ENCODE peak calls at places on chromosomes 12 and 14, in six cellular contexts. P, Q, F, Z, G and M are unnamed samples.

GRCh38 chr14:91349481-91350074 is 68.0 kb downstream of the CCDC88C start:
- DNase-seq in P (no peak), Q (no peak), F (no peak), Z (no peak), G (no peak), M (no peak)

GRCh38 chr14:68939893-68940613 is 39.0 kb downstream of the ACTN1 start:
- DNase-seq in P (no peak), Q (peak), F (peak), Z (peak), G (peak), M (peak)

GRCh38 chr12:106227641-106228319 is 20.0 kb downstream of the CKAP4 start:
- DNase-seq in P (no peak), Q (no peak), F (peak), Z (no peak), G (no peak), M (no peak)

GRCh38 chr12:132593938-132594358 is 16.4 kb downstream of the LRCOL1 start:
- DNase-seq in P (peak), Q (peak), F (peak), Z (peak), G (peak), M (peak)

GRCh38 chr12:120399531-120399930 is 30.6 kb upstream of the MSI1 start:
- DNase-seq in P (no peak), Q (peak), F (peak), Z (no peak), G (no peak), M (peak)

GRCh38 chr12:57627504-57628279 is 5.3 kb downstream of the B4GALNT1 start:
- DNase-seq in P (no peak), Q (no peak), F (no peak), Z (no peak), G (no peak), M (no peak)

GRCh38 chr12:48998497-48999353 is 450 bp downstream of the DDN start:
- DNase-seq in P (no peak), Q (peak), F (no peak), Z (no peak), G (no peak), M (no peak)

GRCh38 chr12:56122637-56123036 is 4.6 kb downstream of the ZC3H10 start:
- DNase-seq in P (peak), Q (no peak), F (peak), Z (no peak), G (no peak), M (no peak)

GRCh38 chr12:16602412-16602811 is 3.5 kb downstream of the LMO3 start:
- DNase-seq in P (no peak), Q (no peak), F (no peak), Z (no peak), G (no peak), M (no peak)

GRCh38 chr12:39176376-39176775 is 266.5 kb downstream of the KIF21A start:
- DNase-seq in P (no peak), Q (no peak), F (no peak), Z (no peak), G (no peak), M (no peak)

GRCh38 chr12:39972119-39972518 is 133.8 kb downstream of the SLC2A13 start:
- DNase-seq in P (no peak), Q (peak), F (peak), Z (peak), G (no peak), M (no peak)

GRCh38 chr12:17197971-17198370 is 592.0 kb upstream of the LMO3 start:
- DNase-seq in P (no peak), Q (no peak), F (no peak), Z (no peak), G (no peak), M (no peak)

GRCh38 chr14:30855345-30856037 is 18.9 kb upstream of the COCH start:
- DNase-seq in P (no peak), Q (no peak), F (no peak), Z (no peak), G (no peak), M (no peak)

GRCh38 chr14:54691525-54692260 is 124.8 kb downstream of the SAMD4A start:
- DNase-seq in P (peak), Q (peak), F (peak), Z (peak), G (no peak), M (peak)

GRCh38 chr12:47277972-47278448 is 198.3 kb upstream of the AMIGO2 start:
- DNase-seq in P (no peak), Q (peak), F (peak), Z (peak), G (peak), M (peak)

GRCh38 chr12:117805865-117806264 is 162.9 kb downstream of the KSR2 start:
- DNase-seq in P (no peak), Q (no peak), F (peak), Z (no peak), G (no peak), M (no peak)

GRCh38 chr14:21093769-21094681 is 4.4 kb downstream of the ZNF219 start:
- DNase-seq in P (no peak), Q (no peak), F (no peak), Z (peak), G (no peak), M (no peak)

GRCh38 chr14:90699016-90699415 is 117.2 kb downstream of the TTC7B start:
- DNase-seq in P (no peak), Q (no peak), F (no peak), Z (no peak), G (no peak), M (no peak)

GRCh38 chr14:31070431-31070830 is 44.3 kb upstream of the STRN3 start:
- DNase-seq in P (no peak), Q (peak), F (peak), Z (no peak), G (peak), M (peak)

GRCh38 chr12:77382096-77382742 is 316.9 kb upstream of the E2F7 start:
- DNase-seq in P (no peak), Q (no peak), F (peak), Z (no peak), G (no peak), M (no peak)

GRCh38 chr14:74400328-74400727 is 25.7 kb downstream of the SYNDIG1L start:
- DNase-seq in P (no peak), Q (peak), F (no peak), Z (peak), G (no peak), M (no peak)

GRCh38 chr12:66035289-66035961 is 95.1 kb downstream of the LLPH start:
- DNase-seq in P (no peak), Q (peak), F (peak), Z (peak), G (no peak), M (peak)

GRCh38 chr12:113214938-113215400 is 6.3 kb upstream of the TPCN1 start:
- DNase-seq in P (no peak), Q (peak), F (peak), Z (no peak), G (peak), M (peak)

GRCh38 chr14:91098591-91098990 is 15.3 kb upstream of the DGLUCY start:
- DNase-seq in P (no peak), Q (peak), F (no peak), Z (no peak), G (no peak), M (no peak)

GRCh38 chr14:43956741-43957140 is 550.3 kb downstream of the FSCB start:
- DNase-seq in P (no peak), Q (no peak), F (no peak), Z (no peak), G (no peak), M (no peak)

GRCh38 chr12:92745874-92746553 is 43.2 kb downstream of the PLEKHG7 start:
- DNase-seq in P (no peak), Q (peak), F (peak), Z (peak), G (peak), M (peak)

GRCh38 chr12:22543246-22544037 is 900 bp downstream of the C2CD5 start:
- DNase-seq in P (peak), Q (no peak), F (peak), Z (no peak), G (no peak), M (peak)

GRCh38 chr12:106045251-106045674 is 93.5 kb downstream of the NUAK1 start:
- DNase-seq in P (no peak), Q (peak), F (no peak), Z (peak), G (no peak), M (no peak)

GRCh38 chr12:100716949-100717732 is 77.4 kb upstream of the ANO4 start:
- DNase-seq in P (no peak), Q (peak), F (peak), Z (peak), G (no peak), M (peak)

GRCh38 chr12:89258240-89258969 is 93.9 kb downstream of the DUSP6 start:
- DNase-seq in P (no peak), Q (no peak), F (no peak), Z (no peak), G (no peak), M (no peak)

GRCh38 chr14:50622978-50623377 is 45.1 kb downstream of the SAV1 start:
- DNase-seq in P (no peak), Q (no peak), F (peak), Z (no peak), G (peak), M (no peak)

GRCh38 chr12:120115066-120115465 is 1.5 kb downstream of the RAB35 start:
- DNase-seq in P (no peak), Q (no peak), F (peak), Z (no peak), G (no peak), M (peak)

GRCh38 chr12:1644113-1644512 is 15.1 kb downstream of the WNT5B start:
- DNase-seq in P (no peak), Q (no peak), F (no peak), Z (no peak), G (no peak), M (no peak)

GRCh38 chr12:128267246-128267622 is 264 bp downstream of the TMEM132C start:
- DNase-seq in P (no peak), Q (no peak), F (no peak), Z (no peak), G (no peak), M (no peak)

GRCh38 chr14:81831128-81831815 is 297.6 kb upstream of the SEL1L start:
- DNase-seq in P (no peak), Q (no peak), F (no peak), Z (peak), G (no peak), M (no peak)

GRCh38 chr12:32583535-32583934 is 95.6 kb upstream of the DNM1L start:
- DNase-seq in P (no peak), Q (peak), F (no peak), Z (peak), G (no peak), M (peak)

GRCh38 chr14:99755629-99756603 is 37.3 kb upstream of the EML1 start:
- DNase-seq in P (no peak), Q (peak), F (peak), Z (no peak), G (peak), M (peak)

GRCh38 chr12:41972196-41972994 is 172.3 kb downstream of the GXYLT1 start:
- DNase-seq in P (no peak), Q (no peak), F (no peak), Z (no peak), G (no peak), M (no peak)

GRCh38 chr12:94165152-94165551 is 16.8 kb downstream of the PLXNC1 start:
- DNase-seq in P (no peak), Q (no peak), F (no peak), Z (no peak), G (no peak), M (no peak)